ENCODE peak calls at places on chromosomes 12 and 14, in six cellular contexts. Y is endothelial cell of umbilical vein, I is kidney, C is Calu3, X is IMR-90, T is MCF 10A. G is an unnamed sample.

GRCh38 chr14:101355284-101355683 is 206.0 kb upstream of the DIO3 start:
- DNase-seq in X (no peak), C (no peak), T (no peak), I (peak; percentile 6), Y (no peak), G (no peak)

GRCh38 chr14:65210118-65210826 is 108.0 kb upstream of the MAX start:
- DNase-seq in T (no peak), Y (peak; percentile 23), I (no peak), C (no peak), X (peak; percentile 29), G (no peak)

GRCh38 chr12:94078138-94078723 is 70.1 kb upstream of the PLXNC1 start:
- DNase-seq in T (no peak), C (no peak), I (no peak), Y (no peak), X (no peak), G (no peak)

GRCh38 chr12:23862746-23863145 is 86.7 kb downstream of the SOX5 start:
- DNase-seq in Y (no peak), X (no peak), I (no peak), C (no peak), T (no peak), G (no peak)

GRCh38 chr12:98893601-98894411 is 248.7 kb downstream of the APAF1 start:
- DNase-seq in C (no peak), Y (no peak), X (no peak), T (no peak), I (no peak), G (no peak)

GRCh38 chr12:5170894-5171293 is 127.2 kb downstream of the KCNA5 start:
- DNase-seq in C (no peak), X (peak; percentile 41), Y (no peak), T (no peak), I (no peak), G (no peak)

GRCh38 chr12:125145196-125145595 is 80.0 kb downstream of the AACS start:
- DNase-seq in X (no peak), Y (no peak), T (no peak), C (no peak), I (no peak), G (no peak)

GRCh38 chr12:99311373-99311772 is 336.2 kb upstream of the GARIN6 start:
- DNase-seq in T (no peak), C (no peak), I (no peak), X (no peak), Y (no peak), G (no peak)

GRCh38 chr12:111309584-111309983 is 59.3 kb downstream of the PHETA1 start:
- DNase-seq in Y (no peak), C (no peak), T (no peak), X (no peak), I (no peak), G (no peak)

GRCh38 chr12:90593596-90594290 is 361.2 kb downstream of the CCER1 start:
- DNase-seq in C (no peak), X (peak; percentile 1), I (no peak), Y (no peak), T (no peak), G (no peak)

GRCh38 chr12:78698747-78699146 is 165.8 kb upstream of the SYT1 start:
- DNase-seq in T (peak; percentile 3), X (peak; percentile 39), I (no peak), C (peak; percentile 11), Y (peak; percentile 18), G (no peak)

GRCh38 chr12:111443586-111443985 is 37.9 kb downstream of the SH2B3 start:
- DNase-seq in X (peak; percentile 80), T (peak; percentile 52), I (peak; percentile 20), C (no peak), Y (no peak), G (no peak)

GRCh38 chr14:102363182-102363952 is 626 bp downstream of the TECPR2 start:
- DNase-seq in T (peak; percentile 25), I (no peak), C (no peak), X (peak; percentile 50), Y (peak; percentile 56), G (no peak)

GRCh38 chr14:104928391-104929133 is 3.9 kb downstream of the PLD4 start:
- DNase-seq in Y (no peak), T (no peak), C (no peak), I (peak; percentile 67), X (no peak), G (peak; percentile 15)

GRCh38 chr12:69720748-69721147 is 17.9 kb upstream of the RAB3IP start:
- DNase-seq in Y (no peak), C (no peak), I (no peak), T (no peak), X (no peak), G (no peak)

GRCh38 chr14:55572578-55572977 is 7.4 kb upstream of the KTN1 start:
- DNase-seq in I (no peak), Y (peak; percentile 82), X (no peak), T (no peak), C (no peak), G (no peak)

DNA sequence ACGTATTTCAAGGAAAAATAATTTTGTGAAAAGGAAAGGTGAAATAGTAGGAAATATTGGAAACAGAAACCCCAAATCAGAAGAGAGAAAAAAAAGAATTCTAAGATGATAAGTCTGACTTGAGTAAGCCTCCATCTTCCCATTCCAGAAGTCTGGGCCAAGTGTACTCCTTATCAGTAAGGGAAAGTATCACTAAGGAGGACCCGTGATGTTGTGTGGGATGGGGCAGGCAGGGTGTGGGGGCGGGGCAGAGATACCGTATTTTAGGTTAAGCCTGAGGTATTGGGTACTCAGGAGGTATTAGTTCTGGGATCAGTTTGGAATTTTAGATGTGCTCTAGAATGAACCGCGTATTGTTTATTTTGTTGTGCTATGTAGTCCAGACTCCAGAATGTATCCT is 33.8 kb upstream of the PSMA6 start:
- DNase-seq in C (no peak), T (no peak), I (no peak), Y (no peak), X (no peak), G (no peak)
- TF ChIP-seq CTCF in C (no peak), T (no peak), I (no peak), Y (no peak), X (no peak), G (no peak)

DNA sequence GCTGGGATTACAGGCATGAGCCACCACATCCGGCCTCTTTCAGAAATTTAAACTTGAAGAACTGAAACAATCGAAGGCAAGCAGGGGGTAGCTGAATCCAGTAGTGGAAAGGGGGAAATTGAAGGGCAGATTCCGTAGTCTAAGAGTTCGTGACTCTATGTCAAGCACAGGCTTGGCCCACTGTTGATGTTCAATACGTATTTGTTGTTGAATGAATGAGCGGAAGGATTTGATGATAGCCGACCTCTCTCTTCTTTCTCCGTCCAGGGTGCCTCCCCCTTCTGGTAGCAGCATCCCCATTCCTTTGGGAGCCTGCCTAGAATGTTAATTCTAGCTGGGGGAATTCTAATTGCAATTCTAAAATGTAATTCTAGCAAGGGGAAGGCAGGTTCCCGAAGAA is 59.8 kb upstream of the MED13L start:
- DNase-seq in X (no peak), T (no peak), I (no peak), C (no peak), Y (no peak), G (no peak)
- TF ChIP-seq CTCF in X (no peak), T (no peak), I (no peak), C (no peak), Y (no peak), G (no peak)

GRCh38 chr12:96399081-96399918 is 939 bp downstream of the CDK17 start:
- DNase-seq in X (peak; percentile 72), T (peak; percentile 56), C (peak; percentile 69), Y (peak; percentile 77), I (peak; percentile 91), G (peak; percentile 73)
- TF ChIP-seq CTCF in X (peak; percentile 17), T (no peak), C (no peak), Y (peak; percentile 32), I (peak; percentile 23), G (no peak)

GRCh38 chr14:71776463-71777359 is 155.5 kb upstream of the RGS6 start:
- DNase-seq in C (no peak), Y (peak; percentile 64), X (peak; percentile 13), T (no peak), I (no peak), G (no peak)
- TF ChIP-seq CTCF in C (no peak), Y (no peak), X (no peak), T (no peak), I (no peak), G (no peak)

DNA sequence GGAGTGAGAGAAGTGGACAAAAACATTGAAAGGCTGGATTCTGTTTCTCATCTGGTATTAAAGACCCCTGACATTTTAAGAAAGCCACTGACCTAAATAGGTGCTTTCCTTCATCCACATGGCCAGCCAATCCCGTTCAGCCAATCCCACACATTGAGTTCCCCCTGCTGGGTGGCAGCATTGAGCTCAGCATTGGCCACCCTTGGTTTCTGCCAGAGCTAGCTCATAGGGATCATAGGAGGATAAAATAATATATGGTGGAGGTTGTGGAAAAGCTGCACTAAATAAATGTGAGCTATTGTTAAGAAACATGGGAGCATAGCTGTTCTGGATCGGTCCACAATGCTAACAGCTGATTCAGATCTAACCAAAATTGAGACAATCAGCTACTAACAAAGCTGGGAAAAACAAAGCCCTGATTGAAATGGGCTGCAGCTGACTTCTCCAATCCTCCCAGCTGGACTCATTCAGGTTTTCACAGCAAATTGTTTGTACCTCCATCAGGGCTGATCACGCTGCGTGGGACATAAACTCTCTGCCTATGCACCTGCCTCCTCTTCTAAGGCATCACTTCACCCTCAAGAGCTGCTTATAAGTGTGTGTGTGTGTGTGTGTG is 256.5 kb downstream of the EMP1 start:
- DNase-seq in T (no peak), C (no peak), X (no peak), I (no peak), Y (no peak), G (no peak)
- TF ChIP-seq CTCF in T (no peak), C (no peak), X (no peak), I (no peak), Y (no peak), G (no peak)

G was measured in activated B cell treated with CpG ODN at 0.5 μM for 24 hours.